ENCODE peak calls at places on chromosomes 3 and 15, in seven cellular contexts. One of them, this sample, is unnamed.

GRCh38 chr3:150721285-150722130 is 17.8 kb upstream of the ERICH6 start:
- DNase-seq in lower leg skin: no peak
- DNase-seq in Peyer's patch: no peak
- DNase-seq in heart left ventricle: no peak
- DNase-seq in adrenal gland: no peak
- DNase-seq in transverse colon: no peak
- DNase-seq in HCT116: peak
- DNase-seq in this sample: peak

GRCh38 chr3:144770291-144770690 is 798.7 kb downstream of the DIPK2A start:
- DNase-seq in lower leg skin: no peak
- DNase-seq in Peyer's patch: no peak
- DNase-seq in heart left ventricle: no peak
- DNase-seq in adrenal gland: no peak
- DNase-seq in transverse colon: no peak
- DNase-seq in HCT116: no peak
- DNase-seq in this sample: no peak

GRCh38 chr15:48394172-48394571 is 62.9 kb downstream of the DUT start:
- DNase-seq in lower leg skin: no peak
- DNase-seq in Peyer's patch: no peak
- DNase-seq in heart left ventricle: peak
- DNase-seq in adrenal gland: no peak
- DNase-seq in transverse colon: no peak
- DNase-seq in HCT116: no peak
- DNase-seq in this sample: no peak

GRCh38 chr15:58551764-58552504 is 120.1 kb downstream of the LIPC start:
- DNase-seq in lower leg skin: peak
- DNase-seq in Peyer's patch: peak
- DNase-seq in heart left ventricle: no peak
- DNase-seq in adrenal gland: no peak
- DNase-seq in transverse colon: peak
- DNase-seq in HCT116: no peak
- DNase-seq in this sample: no peak

GRCh38 chr3:16609927-16610580 is 4.8 kb upstream of the DAZL start:
- DNase-seq in lower leg skin: no peak
- DNase-seq in Peyer's patch: no peak
- DNase-seq in heart left ventricle: no peak
- DNase-seq in adrenal gland: peak
- DNase-seq in transverse colon: no peak
- DNase-seq in HCT116: no peak
- DNase-seq in this sample: no peak

GRCh38 chr3:169980055-169980454 is 13.4 kb downstream of the SEC62 start:
- DNase-seq in lower leg skin: no peak
- DNase-seq in Peyer's patch: no peak
- DNase-seq in heart left ventricle: no peak
- DNase-seq in adrenal gland: no peak
- DNase-seq in transverse colon: no peak
- DNase-seq in HCT116: no peak
- DNase-seq in this sample: no peak

GRCh38 chr3:160588023-160588422 is 22.7 kb upstream of the KPNA4 start:
- DNase-seq in lower leg skin: no peak
- DNase-seq in Peyer's patch: no peak
- DNase-seq in heart left ventricle: no peak
- DNase-seq in adrenal gland: no peak
- DNase-seq in transverse colon: no peak
- DNase-seq in HCT116: no peak
- DNase-seq in this sample: no peak

GRCh38 chr15:57235865-57236264 is 140.4 kb upstream of the CGNL1 start:
- DNase-seq in lower leg skin: no peak
- DNase-seq in Peyer's patch: no peak
- DNase-seq in heart left ventricle: no peak
- DNase-seq in adrenal gland: no peak
- DNase-seq in transverse colon: no peak
- DNase-seq in HCT116: no peak
- DNase-seq in this sample: no peak

GRCh38 chr15:23532019-23532418 is 33.5 kb upstream of the MKRN3 start:
- DNase-seq in lower leg skin: no peak
- DNase-seq in Peyer's patch: no peak
- DNase-seq in heart left ventricle: no peak
- DNase-seq in adrenal gland: no peak
- DNase-seq in transverse colon: no peak
- DNase-seq in HCT116: no peak
- DNase-seq in this sample: peak

GRCh38 chr3:125165189-125165947 is 47.2 kb downstream of the SLC12A8 start:
- DNase-seq in lower leg skin: no peak
- DNase-seq in Peyer's patch: no peak
- DNase-seq in heart left ventricle: peak
- DNase-seq in adrenal gland: no peak
- DNase-seq in transverse colon: no peak
- DNase-seq in HCT116: no peak
- DNase-seq in this sample: peak

GRCh38 chr3:70753572-70753971 is 441.1 kb upstream of the MDFIC2 start:
- DNase-seq in lower leg skin: no peak
- DNase-seq in Peyer's patch: no peak
- DNase-seq in heart left ventricle: no peak
- DNase-seq in adrenal gland: no peak
- DNase-seq in transverse colon: no peak
- DNase-seq in HCT116: no peak
- DNase-seq in this sample: no peak

GRCh38 chr3:9168230-9168629 is 81.2 kb downstream of the SRGAP3 start:
- DNase-seq in lower leg skin: no peak
- DNase-seq in Peyer's patch: peak
- DNase-seq in heart left ventricle: no peak
- DNase-seq in adrenal gland: no peak
- DNase-seq in transverse colon: peak
- DNase-seq in HCT116: no peak
- DNase-seq in this sample: no peak

GRCh38 chr3:11591401-11592266 is 52.1 kb downstream of the VGLL4 start:
- DNase-seq in lower leg skin: no peak
- DNase-seq in Peyer's patch: no peak
- DNase-seq in heart left ventricle: no peak
- DNase-seq in adrenal gland: peak
- DNase-seq in transverse colon: no peak
- DNase-seq in HCT116: peak
- DNase-seq in this sample: peak

GRCh38 chr3:126528800-126529541 is 5.0 kb downstream of the CHST13 start:
- DNase-seq in lower leg skin: no peak
- DNase-seq in Peyer's patch: no peak
- DNase-seq in heart left ventricle: peak
- DNase-seq in adrenal gland: peak
- DNase-seq in transverse colon: no peak
- DNase-seq in HCT116: no peak
- DNase-seq in this sample: no peak

GRCh38 chr15:52080031-52080430 is 32.5 kb downstream of the BCL2L10 start:
- DNase-seq in lower leg skin: no peak
- DNase-seq in Peyer's patch: no peak
- DNase-seq in heart left ventricle: no peak
- DNase-seq in adrenal gland: no peak
- DNase-seq in transverse colon: no peak
- DNase-seq in HCT116: no peak
- DNase-seq in this sample: no peak

GRCh38 chr3:46700772-46701171 is 420 bp upstream of the TMIE start:
- DNase-seq in lower leg skin: no peak
- DNase-seq in Peyer's patch: no peak
- DNase-seq in heart left ventricle: peak
- DNase-seq in adrenal gland: peak
- DNase-seq in transverse colon: no peak
- DNase-seq in HCT116: no peak
- DNase-seq in this sample: no peak

GRCh38 chr3:197171481-197172067 is 126.8 kb downstream of the DLG1 start:
- DNase-seq in lower leg skin: no peak
- DNase-seq in Peyer's patch: no peak
- DNase-seq in heart left ventricle: no peak
- DNase-seq in adrenal gland: no peak
- DNase-seq in transverse colon: no peak
- DNase-seq in HCT116: no peak
- DNase-seq in this sample: no peak

GRCh38 chr15:93042211-93042610 is 46.8 kb downstream of the RGMA start:
- DNase-seq in lower leg skin: no peak
- DNase-seq in Peyer's patch: no peak
- DNase-seq in heart left ventricle: peak
- DNase-seq in adrenal gland: no peak
- DNase-seq in transverse colon: no peak
- DNase-seq in HCT116: no peak
- DNase-seq in this sample: no peak

GRCh38 chr3:39644176-39644575 is 165.2 kb upstream of the MYRIP start:
- DNase-seq in lower leg skin: no peak
- DNase-seq in Peyer's patch: no peak
- DNase-seq in heart left ventricle: no peak
- DNase-seq in adrenal gland: no peak
- DNase-seq in transverse colon: no peak
- DNase-seq in HCT116: no peak
- DNase-seq in this sample: no peak

GRCh38 chr3:9028134-9028533 is 64.9 kb upstream of the RAD18 start:
- DNase-seq in lower leg skin: peak
- DNase-seq in Peyer's patch: peak
- DNase-seq in heart left ventricle: peak
- DNase-seq in adrenal gland: peak
- DNase-seq in transverse colon: peak
- DNase-seq in HCT116: no peak
- DNase-seq in this sample: no peak

GRCh38 chr15:89860851-89861360 is 32.9 kb downstream of the AP3S2 start:
- DNase-seq in lower leg skin: no peak
- DNase-seq in Peyer's patch: peak
- DNase-seq in heart left ventricle: no peak
- DNase-seq in adrenal gland: no peak
- DNase-seq in transverse colon: no peak
- DNase-seq in HCT116: no peak
- DNase-seq in this sample: no peak

GRCh38 chr3:187745201-187746058 is at the start of gene BCL6:
- DNase-seq in lower leg skin: peak
- DNase-seq in Peyer's patch: peak
- DNase-seq in heart left ventricle: peak
- DNase-seq in adrenal gland: peak
- DNase-seq in transverse colon: peak
- DNase-seq in HCT116: peak
- DNase-seq in this sample: peak
- TF ChIP-seq POLR2A in lower leg skin: no peak
- TF ChIP-seq POLR2A in Peyer's patch: peak
- TF ChIP-seq POLR2A in heart left ventricle: peak
- TF ChIP-seq POLR2A in adrenal gland: peak
- TF ChIP-seq POLR2A in transverse colon: peak
- TF ChIP-seq POLR2A in HCT116: peak
- TF ChIP-seq POLR2A in this sample: peak

GRCh38 chr15:85690546-85691226 is 104.0 kb downstream of the KLHL25 start:
- DNase-seq in lower leg skin: no peak
- DNase-seq in Peyer's patch: no peak
- DNase-seq in heart left ventricle: no peak
- DNase-seq in adrenal gland: no peak
- DNase-seq in transverse colon: no peak
- DNase-seq in HCT116: no peak
- DNase-seq in this sample: no peak

GRCh38 chr15:85688703-85689102 is 106.0 kb downstream of the KLHL25 start:
- DNase-seq in lower leg skin: no peak
- DNase-seq in Peyer's patch: no peak
- DNase-seq in heart left ventricle: no peak
- DNase-seq in adrenal gland: no peak
- DNase-seq in transverse colon: no peak
- DNase-seq in HCT116: no peak
- DNase-seq in this sample: no peak

GRCh38 chr15:85691350-85692240 is 103.1 kb downstream of the KLHL25 start:
- DNase-seq in lower leg skin: no peak
- DNase-seq in Peyer's patch: peak
- DNase-seq in heart left ventricle: no peak
- DNase-seq in adrenal gland: no peak
- DNase-seq in transverse colon: peak
- DNase-seq in HCT116: no peak
- DNase-seq in this sample: no peak

GRCh38 chr15:85687329-85687728 is 107.4 kb downstream of the KLHL25 start:
- DNase-seq in lower leg skin: no peak
- DNase-seq in Peyer's patch: no peak
- DNase-seq in heart left ventricle: no peak
- DNase-seq in adrenal gland: no peak
- DNase-seq in transverse colon: no peak
- DNase-seq in HCT116: no peak
- DNase-seq in this sample: no peak

GRCh38 chr15:85689729-85690128 is 105.0 kb downstream of the KLHL25 start:
- DNase-seq in lower leg skin: no peak
- DNase-seq in Peyer's patch: peak
- DNase-seq in heart left ventricle: no peak
- DNase-seq in adrenal gland: peak
- DNase-seq in transverse colon: peak
- DNase-seq in HCT116: no peak
- DNase-seq in this sample: no peak
- TF ChIP-seq POLR2A in lower leg skin: no peak
- TF ChIP-seq POLR2A in Peyer's patch: peak
- TF ChIP-seq POLR2A in heart left ventricle: no peak
- TF ChIP-seq POLR2A in adrenal gland: no peak
- TF ChIP-seq POLR2A in transverse colon: peak
- TF ChIP-seq POLR2A in HCT116: no peak
- TF ChIP-seq POLR2A in this sample: no peak

DNA sequence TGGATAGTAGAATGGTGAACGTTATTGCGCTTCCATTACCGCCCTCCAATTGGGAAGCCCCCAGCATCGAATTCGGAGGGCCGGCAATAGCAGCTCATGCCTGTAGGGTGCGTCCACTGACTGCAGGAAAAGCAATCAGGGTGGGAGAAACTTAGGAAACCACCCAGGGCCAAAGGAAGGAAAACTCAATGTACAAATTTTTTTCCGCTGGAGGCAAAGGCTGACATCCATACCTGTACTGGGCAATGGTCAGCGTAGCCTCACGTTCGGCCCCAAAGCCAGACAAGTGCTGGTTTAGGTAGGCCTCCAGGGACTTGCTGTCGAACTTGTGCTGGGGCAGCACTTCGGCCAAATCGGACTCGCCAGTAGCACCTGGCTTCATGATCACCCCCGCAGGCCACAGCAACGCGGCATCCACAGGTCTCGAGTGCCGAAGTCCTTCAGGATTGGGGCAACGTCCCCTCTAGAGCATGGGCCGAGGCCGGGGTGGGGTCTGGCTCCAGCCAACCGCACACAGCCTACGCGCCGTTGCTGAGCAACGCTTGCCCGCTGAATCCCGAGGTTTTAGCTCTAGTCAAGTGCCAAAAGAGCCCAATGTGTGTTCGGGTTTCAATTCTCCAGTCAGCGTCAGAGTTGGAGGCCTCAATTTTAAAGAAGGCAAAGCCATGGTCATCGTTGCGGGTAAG is at the start of gene ACAD11:
- DNase-seq in lower leg skin: peak
- DNase-seq in Peyer's patch: peak
- DNase-seq in heart left ventricle: peak
- DNase-seq in adrenal gland: peak
- DNase-seq in transverse colon: peak
- DNase-seq in HCT116: peak
- DNase-seq in this sample: peak
- TF ChIP-seq POLR2A in lower leg skin: no peak
- TF ChIP-seq POLR2A in Peyer's patch: peak
- TF ChIP-seq POLR2A in heart left ventricle: no peak
- TF ChIP-seq POLR2A in adrenal gland: no peak
- TF ChIP-seq POLR2A in transverse colon: no peak
- TF ChIP-seq POLR2A in HCT116: peak
- TF ChIP-seq POLR2A in this sample: peak

DNA sequence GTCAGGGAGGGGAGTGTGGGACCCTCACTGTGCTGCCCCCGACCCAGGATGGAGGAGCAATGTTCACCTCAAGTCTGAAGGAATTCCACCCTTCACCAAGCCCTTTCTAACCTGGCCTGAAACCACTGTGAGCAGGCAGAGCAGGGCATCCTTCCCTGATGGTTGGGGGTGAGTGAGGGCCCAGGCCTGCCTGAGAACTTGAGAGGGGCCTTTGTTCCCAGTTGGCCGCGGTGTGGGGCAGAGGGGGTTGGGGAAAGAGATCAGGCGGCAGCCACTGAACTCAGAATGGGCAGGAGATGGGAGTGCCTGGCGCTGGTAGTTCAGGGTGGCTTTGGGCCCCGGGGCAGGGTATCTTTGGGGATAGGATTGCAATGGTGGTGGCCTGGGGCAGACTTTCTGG is 103.5 kb upstream of the RPL32 start:
- DNase-seq in lower leg skin: no peak
- DNase-seq in Peyer's patch: no peak
- DNase-seq in heart left ventricle: no peak
- DNase-seq in adrenal gland: no peak
- DNase-seq in transverse colon: no peak
- DNase-seq in HCT116: no peak
- DNase-seq in this sample: no peak
- TF ChIP-seq POLR2A in lower leg skin: no peak
- TF ChIP-seq POLR2A in Peyer's patch: no peak
- TF ChIP-seq POLR2A in heart left ventricle: no peak
- TF ChIP-seq POLR2A in adrenal gland: no peak
- TF ChIP-seq POLR2A in transverse colon: no peak
- TF ChIP-seq POLR2A in HCT116: no peak
- TF ChIP-seq POLR2A in this sample: no peak